ENCODE peak calls at places on chromosome 22, in eight cellular contexts. One of them, this sample, is unnamed.

GRCh38 chr22:39617342-39617741 is 46.8 kb downstream of the CACNA1I start:
- DNase-seq in activated T-helper 1 cell treated with anti-CD3 and anti-CD28 coated beads, Interleukin-12 subunit alpha, Interleukin-12 subunit beta, Interleukin-2, Interleukin-4 antibody, amounts not matched to agents 30 ng/mL and 10 ng/mL and 1 ng/mL, durations not matched to agents 14 hours and 24 hours and 36 hours: no peak
- DNase-seq in cardiac muscle cell: no peak
- DNase-seq in activated naive CD8-positive, alpha-beta T cell treated with anti-CD3 and anti-CD28 coated beads for 36 hours: peak; percentile 35
- DNase-seq in GM04504: no peak
- DNase-seq in stimulated activated CD4-positive, alpha-beta T cell treated with anti-CD3 and anti-CD28 coated beads, Interleukin-15, amount 100 ng/mL, for 1 hour: no peak
- DNase-seq in GOT3: no peak
- DNase-seq in HT1080: no peak
- DNase-seq in this sample: no peak

GRCh38 chr22:37240941-37241320 is 3.1 kb downstream of the RAC2 start:
- DNase-seq in activated T-helper 1 cell treated with anti-CD3 and anti-CD28 coated beads, Interleukin-12 subunit alpha, Interleukin-12 subunit beta, Interleukin-2, Interleukin-4 antibody, amounts not matched to agents 30 ng/mL and 10 ng/mL and 1 ng/mL, durations not matched to agents 14 hours and 24 hours and 36 hours: no peak
- DNase-seq in cardiac muscle cell: no peak
- DNase-seq in activated naive CD8-positive, alpha-beta T cell treated with anti-CD3 and anti-CD28 coated beads for 36 hours: no peak
- DNase-seq in GM04504: no peak
- DNase-seq in stimulated activated CD4-positive, alpha-beta T cell treated with anti-CD3 and anti-CD28 coated beads, Interleukin-15, amount 100 ng/mL, for 1 hour: no peak
- DNase-seq in GOT3: no peak
- DNase-seq in HT1080: no peak
- DNase-seq in this sample: no peak

GRCh38 chr22:24444251-24444650 is 16.9 kb downstream of the ADORA2A start:
- DNase-seq in activated T-helper 1 cell treated with anti-CD3 and anti-CD28 coated beads, Interleukin-12 subunit alpha, Interleukin-12 subunit beta, Interleukin-2, Interleukin-4 antibody, amounts not matched to agents 30 ng/mL and 10 ng/mL and 1 ng/mL, durations not matched to agents 14 hours and 24 hours and 36 hours: no peak
- DNase-seq in cardiac muscle cell: no peak
- DNase-seq in activated naive CD8-positive, alpha-beta T cell treated with anti-CD3 and anti-CD28 coated beads for 36 hours: no peak
- DNase-seq in GM04504: no peak
- DNase-seq in stimulated activated CD4-positive, alpha-beta T cell treated with anti-CD3 and anti-CD28 coated beads, Interleukin-15, amount 100 ng/mL, for 1 hour: no peak
- DNase-seq in GOT3: no peak
- DNase-seq in HT1080: no peak
- DNase-seq in this sample: no peak

GRCh38 chr22:19927696-19928095 is 13.9 kb upstream of the COMT start:
- DNase-seq in activated T-helper 1 cell treated with anti-CD3 and anti-CD28 coated beads, Interleukin-12 subunit alpha, Interleukin-12 subunit beta, Interleukin-2, Interleukin-4 antibody, amounts not matched to agents 30 ng/mL and 10 ng/mL and 1 ng/mL, durations not matched to agents 14 hours and 24 hours and 36 hours: no peak
- DNase-seq in cardiac muscle cell: no peak
- DNase-seq in activated naive CD8-positive, alpha-beta T cell treated with anti-CD3 and anti-CD28 coated beads for 36 hours: no peak
- DNase-seq in GM04504: no peak
- DNase-seq in stimulated activated CD4-positive, alpha-beta T cell treated with anti-CD3 and anti-CD28 coated beads, Interleukin-15, amount 100 ng/mL, for 1 hour: no peak
- DNase-seq in GOT3: no peak
- DNase-seq in HT1080: no peak
- DNase-seq in this sample: no peak

GRCh38 chr22:42416671-42417230 is 15.5 kb downstream of the NFAM1 start:
- DNase-seq in activated T-helper 1 cell treated with anti-CD3 and anti-CD28 coated beads, Interleukin-12 subunit alpha, Interleukin-12 subunit beta, Interleukin-2, Interleukin-4 antibody, amounts not matched to agents 30 ng/mL and 10 ng/mL and 1 ng/mL, durations not matched to agents 14 hours and 24 hours and 36 hours: no peak
- DNase-seq in cardiac muscle cell: no peak
- DNase-seq in activated naive CD8-positive, alpha-beta T cell treated with anti-CD3 and anti-CD28 coated beads for 36 hours: no peak
- DNase-seq in GM04504: no peak
- DNase-seq in stimulated activated CD4-positive, alpha-beta T cell treated with anti-CD3 and anti-CD28 coated beads, Interleukin-15, amount 100 ng/mL, for 1 hour: no peak
- DNase-seq in GOT3: no peak
- DNase-seq in HT1080: no peak
- DNase-seq in this sample: peak; percentile 49

GRCh38 chr22:35601013-35601580 is 16.0 kb downstream of the MB start:
- DNase-seq in activated T-helper 1 cell treated with anti-CD3 and anti-CD28 coated beads, Interleukin-12 subunit alpha, Interleukin-12 subunit beta, Interleukin-2, Interleukin-4 antibody, amounts not matched to agents 30 ng/mL and 10 ng/mL and 1 ng/mL, durations not matched to agents 14 hours and 24 hours and 36 hours: no peak
- DNase-seq in cardiac muscle cell: no peak
- DNase-seq in activated naive CD8-positive, alpha-beta T cell treated with anti-CD3 and anti-CD28 coated beads for 36 hours: no peak
- DNase-seq in GM04504: no peak
- DNase-seq in stimulated activated CD4-positive, alpha-beta T cell treated with anti-CD3 and anti-CD28 coated beads, Interleukin-15, amount 100 ng/mL, for 1 hour: no peak
- DNase-seq in GOT3: no peak
- DNase-seq in HT1080: no peak
- DNase-seq in this sample: no peak

GRCh38 chr22:16806401-16806800 is 18.8 kb downstream of the XKR3 start:
- DNase-seq in activated T-helper 1 cell treated with anti-CD3 and anti-CD28 coated beads, Interleukin-12 subunit alpha, Interleukin-12 subunit beta, Interleukin-2, Interleukin-4 antibody, amounts not matched to agents 30 ng/mL and 10 ng/mL and 1 ng/mL, durations not matched to agents 14 hours and 24 hours and 36 hours: no peak
- DNase-seq in cardiac muscle cell: no peak
- DNase-seq in activated naive CD8-positive, alpha-beta T cell treated with anti-CD3 and anti-CD28 coated beads for 36 hours: no peak
- DNase-seq in GM04504: no peak
- DNase-seq in stimulated activated CD4-positive, alpha-beta T cell treated with anti-CD3 and anti-CD28 coated beads, Interleukin-15, amount 100 ng/mL, for 1 hour: no peak
- DNase-seq in GOT3: no peak
- DNase-seq in HT1080: no peak
- DNase-seq in this sample: no peak

GRCh38 chr22:19941365-19942070 is at the start of the genes COMT and TXNRD2:
- DNase-seq in activated T-helper 1 cell treated with anti-CD3 and anti-CD28 coated beads, Interleukin-12 subunit alpha, Interleukin-12 subunit beta, Interleukin-2, Interleukin-4 antibody, amounts not matched to agents 30 ng/mL and 10 ng/mL and 1 ng/mL, durations not matched to agents 14 hours and 24 hours and 36 hours: peak; percentile 67
- DNase-seq in cardiac muscle cell: peak; percentile 65
- DNase-seq in activated naive CD8-positive, alpha-beta T cell treated with anti-CD3 and anti-CD28 coated beads for 36 hours: peak; percentile 79
- DNase-seq in GM04504: peak; percentile 44
- DNase-seq in stimulated activated CD4-positive, alpha-beta T cell treated with anti-CD3 and anti-CD28 coated beads, Interleukin-15, amount 100 ng/mL, for 1 hour: peak; percentile 50
- DNase-seq in GOT3: no peak
- DNase-seq in HT1080: peak; percentile 56
- DNase-seq in this sample: peak; percentile 83

GRCh38 chr22:37403267-37403960 is 23.9 kb downstream of the ELFN2 start:
- DNase-seq in activated T-helper 1 cell treated with anti-CD3 and anti-CD28 coated beads, Interleukin-12 subunit alpha, Interleukin-12 subunit beta, Interleukin-2, Interleukin-4 antibody, amounts not matched to agents 30 ng/mL and 10 ng/mL and 1 ng/mL, durations not matched to agents 14 hours and 24 hours and 36 hours: no peak
- DNase-seq in cardiac muscle cell: no peak
- DNase-seq in activated naive CD8-positive, alpha-beta T cell treated with anti-CD3 and anti-CD28 coated beads for 36 hours: no peak
- DNase-seq in GM04504: no peak
- DNase-seq in stimulated activated CD4-positive, alpha-beta T cell treated with anti-CD3 and anti-CD28 coated beads, Interleukin-15, amount 100 ng/mL, for 1 hour: no peak
- DNase-seq in GOT3: no peak
- DNase-seq in HT1080: no peak
- DNase-seq in this sample: no peak